ENCODE peak calls at places on chromosomes 3 and 15, in seven cellular contexts. K, N, E, V, B, H and F are unnamed samples.

GRCh38 chr3:126130981-126131750 is 47.2 kb upstream of the SLC41A3 start:
- DNase-seq in B (peak), V (peak), K (peak), H (peak), N (peak), E (peak), F (no peak)

GRCh38 chr15:30925686-30926085 is 22.0 kb downstream of the FAN1 start:
- DNase-seq in V (no peak), K (no peak), E (no peak), H (no peak), N (peak), B (no peak), F (no peak)

GRCh38 chr3:185586644-185586964 is 509 bp downstream of the SENP2 start:
- DNase-seq in H (no peak), K (no peak), V (no peak), N (no peak), B (no peak), E (no peak), F (no peak)

GRCh38 chr3:33047842-33048834 is 48.8 kb downstream of the GLB1 start:
- DNase-seq in V (no peak), H (no peak), N (no peak), E (no peak), B (no peak), K (no peak), F (no peak)

GRCh38 chr15:70323111-70323851 is 225.6 kb upstream of the TLE3 start:
- DNase-seq in E (peak), N (peak), V (no peak), H (peak), B (peak), K (peak), F (no peak)

GRCh38 chr3:158713094-158713499 is 19.2 kb downstream of the RARRES1 start:
- DNase-seq in K (no peak), B (no peak), H (peak), V (no peak), E (peak), N (no peak), F (no peak)

GRCh38 chr15:64019764-64020163 is 26.5 kb downstream of the DAPK2 start:
- DNase-seq in N (no peak), E (peak), B (no peak), V (no peak), K (no peak), H (peak), F (peak)

GRCh38 chr15:72318408-72318942 is 1.5 kb downstream of the CELF6 start:
- DNase-seq in E (no peak), K (peak), H (no peak), B (no peak), V (no peak), N (peak), F (no peak)

GRCh38 chr15:31606261-31606669 is 279.6 kb downstream of the KLF13 start:
- DNase-seq in K (no peak), H (no peak), V (no peak), B (no peak), E (no peak), N (no peak), F (no peak)

GRCh38 chr3:38707730-38708129 is 58.2 kb upstream of the SCN5A start:
- DNase-seq in H (no peak), V (no peak), K (no peak), E (no peak), N (no peak), B (no peak), F (no peak)

GRCh38 chr15:99414755-99415731 is 150.7 kb upstream of the MEF2A start:
- DNase-seq in V (no peak), N (peak), E (peak), B (no peak), K (peak), H (no peak), F (no peak)

GRCh38 chr3:128275316-128276150 is 122.3 kb downstream of the EEFSEC start:
- DNase-seq in E (no peak), K (peak), N (no peak), B (no peak), H (no peak), V (no peak), F (no peak)

DNA sequence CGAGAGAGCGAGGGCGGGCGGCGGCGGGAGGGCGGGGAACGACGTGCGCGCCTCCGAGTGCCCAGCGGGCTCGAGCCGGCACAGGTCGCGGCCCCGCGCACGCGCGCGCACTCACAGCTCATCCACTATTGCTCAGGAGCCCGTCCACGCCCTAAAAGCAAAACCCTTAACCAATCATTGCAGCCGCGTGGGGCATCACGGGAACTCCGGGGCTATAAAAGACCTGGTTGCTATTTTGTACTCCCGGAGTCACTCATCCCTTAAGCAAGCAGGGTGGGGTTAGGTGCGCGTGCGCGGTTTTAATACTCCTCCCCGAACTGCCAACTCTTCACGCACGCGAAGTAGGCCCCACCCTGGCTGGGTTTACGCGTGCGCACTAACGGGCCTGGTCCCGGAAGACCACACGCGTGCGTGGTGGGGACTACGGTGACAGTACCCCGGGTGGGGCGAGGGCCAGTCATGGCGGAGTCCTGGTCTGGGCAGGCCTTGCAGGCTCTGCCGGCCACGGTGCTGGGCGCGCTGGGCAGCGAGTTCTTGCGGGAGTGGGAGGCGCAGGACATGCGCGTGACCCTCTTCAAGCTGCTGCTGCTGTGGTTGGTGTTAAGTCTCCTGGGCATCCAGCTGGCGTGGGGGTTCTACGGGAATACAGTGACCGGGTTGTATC is at the start of the genes RHOA and TCTA:
- DNase-seq in E (peak), B (peak), K (peak), N (peak), H (peak), V (peak), F (peak)
- TF ChIP-seq POLR2A in E (no peak), B (peak), K (peak), N (peak), H (peak), V (peak), F (peak)

GRCh38 chr3:149621218-149622005 is 36.4 kb downstream of the WWTR1 start:
- DNase-seq in B (no peak), N (no peak), E (no peak), K (no peak), H (no peak), V (no peak), F (no peak)
- H3K27ac ChIP-seq in B (no peak), N (no peak), E (no peak), K (no peak), H (peak), V (no peak), F (peak)

GRCh38 chr3:64259646-64260045 is 34.4 kb upstream of the PRICKLE2 start:
- DNase-seq in N (no peak), H (no peak), E (no peak), V (no peak), B (no peak), K (no peak), F (no peak)

GRCh38 chr3:64264491-64265109 is 39.3 kb upstream of the PRICKLE2 start:
- DNase-seq in B (no peak), N (no peak), V (no peak), K (no peak), H (no peak), E (no peak), F (no peak)

GRCh38 chr3:64262574-64263114 is 37.4 kb upstream of the PRICKLE2 start:
- DNase-seq in K (no peak), V (no peak), E (no peak), H (no peak), B (no peak), N (no peak), F (no peak)

GRCh38 chr3:64257096-64257755 is 32.0 kb upstream of the PRICKLE2 start:
- DNase-seq in H (no peak), K (no peak), N (no peak), E (no peak), V (no peak), B (no peak), F (no peak)

GRCh38 chr3:64260391-64260790 is 35.1 kb upstream of the PRICKLE2 start:
- DNase-seq in B (no peak), V (no peak), N (no peak), H (no peak), K (no peak), E (no peak), F (no peak)
- TF ChIP-seq POLR2AphosphoS5 in B (no peak), V (no peak), N (no peak), H (no peak), K (no peak), E (no peak), F (no peak)

GRCh38 chr3:47133641-47134040 is 30.3 kb downstream of the SETD2 start:
- DNase-seq in E (no peak), H (no peak), K (no peak), V (no peak), N (no peak), B (no peak), F (no peak)
- TF ChIP-seq POLR2A in E (no peak), H (no peak), K (no peak), V (no peak), N (no peak), B (no peak), F (no peak)

GRCh38 chr3:182117583-182117982 is 405.9 kb downstream of the SOX2 start:
- DNase-seq in V (no peak), K (no peak), E (no peak), H (no peak), B (no peak), N (no peak), F (no peak)
- H3K27ac ChIP-seq in V (no peak), K (no peak), E (no peak), H (no peak), B (no peak), N (no peak), F (no peak)

GRCh38 chr15:66803182-66803729 is 101.2 kb downstream of the SMAD6 start:
- DNase-seq in H (peak), B (peak), K (peak), E (peak), V (peak), N (peak), F (peak)
- TF ChIP-seq POLR2AphosphoS5 in H (peak), B (peak), K (no peak), E (peak), V (peak), N (peak), F (peak)